ENCODE peak calls at places on chromosomes 13 and 19, in five cellular contexts. P is HepG2, B is A549, R is GM12878, Y is H1. C is an unnamed sample.

GRCh38 chr13:41268764-41269163 is 5.4 kb upstream of the MTRF1 start:
- DNase-seq in Y (no peak), B (no peak), P (no peak), R (no peak), C (peak; percentile 20)

GRCh38 chr13:68719815-68720214 is 1387.8 kb upstream of the ATXN8OS start:
- DNase-seq in P (no peak), R (no peak), B (no peak), Y (no peak), C (no peak)

GRCh38 chr13:47459512-47459911 is 541.6 kb downstream of the SUCLA2 start:
- DNase-seq in Y (no peak), R (no peak), B (no peak), P (no peak), C (no peak)

GRCh38 chr19:5484398-5485285 is 29.4 kb downstream of the ZNRF4 start:
- DNase-seq in P (peak; percentile 70), Y (no peak), R (no peak), B (no peak), C (no peak)

GRCh38 chr19:4352701-4353121 is 9.3 kb downstream of the MPND start:
- DNase-seq in B (peak; percentile 51), Y (no peak), P (peak; percentile 47), R (no peak), C (peak; percentile 74)

GRCh38 chr13:94704347-94705080 is 7.8 kb downstream of the SOX21 start:
- DNase-seq in P (no peak), R (no peak), B (no peak), Y (no peak), C (no peak)

GRCh38 chr19:16940626-16941025 is 51.8 kb downstream of the F2RL3 start:
- DNase-seq in R (no peak), P (no peak), Y (no peak), B (no peak), C (no peak)

GRCh38 chr13:27379694-27380596 is 44.5 kb upstream of the GTF3A start:
- DNase-seq in B (peak; percentile 35), Y (peak; percentile 78), R (no peak), P (peak; percentile 60), C (peak; percentile 57)

GRCh38 chr19:39936622-39937021 is 2.2 kb upstream of the FCGBP start:
- DNase-seq in P (no peak), Y (no peak), R (no peak), B (no peak), C (no peak)

GRCh38 chr13:24505756-24506155 is 6.8 kb downstream of the PARP4 start:
- DNase-seq in Y (no peak), P (no peak), B (no peak), R (no peak), C (no peak)
- TF ChIP-seq HDAC2 in Y (no peak), P (no peak), B (no peak), R (no peak), C (no peak)

GRCh38 chr19:32902448-32902847 is 32.9 kb upstream of the SLC7A9 start:
- DNase-seq in B (no peak), R (no peak), P (no peak), Y (no peak), C (no peak)
- TF ChIP-seq HDAC2 in B (no peak), R (no peak), P (no peak), Y (no peak), C (no peak)

GRCh38 chr19:1852729-1853128 is 4.4 kb upstream of the REXO1 start:
- DNase-seq in Y (no peak), B (no peak), P (no peak), R (no peak), C (no peak)
- TF ChIP-seq HDAC2 in Y (no peak), B (no peak), P (no peak), R (no peak), C (no peak)

DNA sequence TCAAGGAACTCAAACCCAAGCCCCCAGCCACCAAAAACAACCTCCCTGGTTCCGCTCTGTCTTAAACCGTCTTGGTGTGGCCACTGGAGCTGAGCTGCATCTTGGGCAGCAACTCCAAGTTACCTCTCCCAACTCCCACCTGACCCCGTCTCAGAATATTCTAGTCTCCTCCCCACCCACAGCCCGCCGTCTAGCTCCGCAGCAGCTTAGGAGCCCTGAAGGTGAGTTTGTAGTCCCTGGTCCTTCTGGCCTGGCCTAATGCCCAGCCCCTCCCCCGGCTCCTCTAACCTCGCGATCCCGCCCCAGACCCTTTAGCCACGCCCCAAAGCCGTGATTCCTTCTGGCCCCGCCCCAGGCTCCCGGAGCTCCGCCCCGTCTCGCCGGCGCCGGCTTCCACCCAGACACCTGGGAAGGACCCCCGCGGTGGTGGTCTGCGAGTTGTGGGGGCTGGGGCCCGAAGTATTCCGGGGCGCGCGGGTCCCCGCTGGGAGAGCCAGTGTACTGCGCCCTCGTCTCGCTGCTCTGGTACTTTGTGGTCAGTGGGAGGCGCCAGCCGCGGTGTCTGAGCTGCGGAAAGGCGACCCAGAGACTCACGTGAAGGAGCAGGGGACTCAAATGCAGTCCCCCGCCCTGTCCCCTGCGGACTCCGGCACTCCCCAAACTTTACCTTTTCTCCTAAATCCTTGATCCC is 2.5 kb upstream of the LHB start:
- DNase-seq in P (peak; percentile 67), B (peak; percentile 74), Y (peak; percentile 29), R (no peak), C (peak; percentile 91)
- TF ChIP-seq HDAC2 in P (no peak), B (no peak), Y (no peak), R (no peak), C (no peak)

GRCh38 chr13:46010148-46010547 is 42.4 kb downstream of the ZC3H13 start:
- DNase-seq in P (no peak), R (no peak), Y (no peak), B (no peak), C (no peak)

GRCh38 chr13:46012404-46012803 is 40.1 kb downstream of the ZC3H13 start:
- DNase-seq in R (no peak), P (no peak), Y (no peak), B (no peak), C (no peak)

GRCh38 chr13:46016216-46016615 is 36.3 kb downstream of the ZC3H13 start:
- DNase-seq in Y (no peak), P (no peak), B (no peak), R (no peak), C (no peak)

DNA sequence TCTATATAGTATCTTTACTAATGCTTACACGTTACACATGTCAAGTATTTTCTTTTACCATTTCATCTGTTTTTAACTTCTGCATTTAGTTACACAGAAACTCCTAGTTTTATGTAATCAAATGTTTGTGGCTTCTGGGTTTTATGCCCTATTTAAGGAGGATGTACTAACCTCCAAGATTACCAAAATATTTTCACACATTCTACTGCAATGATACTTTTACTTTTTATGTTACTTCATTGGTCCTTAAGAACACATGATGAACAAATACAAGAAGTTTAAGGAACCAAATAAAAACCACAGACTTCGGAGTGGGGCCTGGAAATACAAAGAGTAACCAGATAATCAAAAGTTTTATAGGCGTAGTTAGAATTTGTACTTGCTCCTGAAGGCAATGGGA is 37.2 kb downstream of the ZC3H13 start:
- DNase-seq in P (no peak), R (no peak), Y (no peak), B (no peak), C (no peak)
- TF ChIP-seq HDAC2 in P (no peak), R (no peak), Y (no peak), B (no peak), C (no peak)

DNA sequence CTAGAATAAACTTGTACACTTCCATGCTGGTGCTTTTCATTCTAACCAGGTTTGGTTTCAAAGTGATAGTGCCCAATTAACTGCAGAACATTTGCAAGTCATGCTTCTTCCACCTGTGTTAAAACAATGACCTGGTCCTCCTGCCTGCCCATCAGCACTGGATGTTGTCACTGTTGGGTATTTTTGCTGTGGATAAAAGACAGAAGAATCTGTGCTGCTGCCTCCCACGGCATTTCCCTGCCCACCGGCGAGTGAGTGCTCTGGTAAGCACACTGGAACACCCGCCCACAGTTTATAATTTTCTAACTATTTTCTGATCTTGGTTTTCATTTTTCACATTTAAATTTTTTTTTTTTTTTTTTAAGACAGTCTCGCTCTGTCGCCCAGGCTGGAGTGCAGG is 2.3 kb upstream of the AKAP8 start:
- DNase-seq in R (no peak), B (no peak), Y (no peak), P (no peak), C (no peak)
- TF ChIP-seq HDAC2 in R (no peak), B (no peak), Y (no peak), P (no peak), C (no peak)